ENCODE peak calls at places on chromosomes 11 and 22, in seven cellular contexts. S is MM.1S, D is SK-N-SH, K is HCT116, Q is hepatocyte, B is GM23338, R is GM23248. T is an unnamed sample.
A peak's percentile ranks its signal among the peaks of the same experiment; 100 is the strongest.

GRCh38 chr11:77322506-77322905 is 21.0 kb upstream of the GDPD4 start:
- DNase-seq in K (no peak), D (no peak), Q (no peak), S (no peak), B (no peak), R (peak; percentile 76), T (no peak)

GRCh38 chr11:26245046-26245445 is 86.9 kb upstream of the ANO3 start:
- DNase-seq in K (no peak), R (peak; percentile 78), B (no peak), Q (no peak), S (no peak), D (no peak), T (no peak)

GRCh38 chr22:20536590-20537324 is 29.3 kb downstream of the MED15 start:
- DNase-seq in R (no peak), Q (no peak), K (no peak), B (no peak), S (no peak), D (peak; percentile 85), T (no peak)

GRCh38 chr11:78109011-78109685 is 29.5 kb upstream of the NDUFC2 start:
- DNase-seq in D (no peak), Q (no peak), B (no peak), R (no peak), K (no peak), S (no peak), T (peak; percentile 12)

GRCh38 chr22:44549021-44549420 is 51.0 kb upstream of the RTL6 start:
- DNase-seq in B (no peak), Q (no peak), K (no peak), R (no peak), S (no peak), D (no peak), T (no peak)

GRCh38 chr11:11521306-11522002 is 100.4 kb downstream of the GALNT18 start:
- DNase-seq in K (no peak), D (no peak), R (no peak), Q (no peak), S (no peak), B (no peak), T (no peak)

GRCh38 chr11:121099885-121100284 is 1.2 kb upstream of the TECTA start:
- DNase-seq in Q (no peak), D (no peak), R (peak; percentile 50), K (no peak), B (no peak), S (no peak), T (no peak)

GRCh38 chr11:76668362-76669155 is 2.0 kb downstream of the LRRC32 start:
- DNase-seq in R (no peak), K (no peak), Q (no peak), S (no peak), B (no peak), D (no peak), T (no peak)

GRCh38 chr11:15764948-15765347 is 591.4 kb downstream of the SOX6 start:
- DNase-seq in B (peak; percentile 12), Q (no peak), S (no peak), R (no peak), K (no peak), D (no peak), T (no peak)

GRCh38 chr22:28923826-28924732 is 40.7 kb downstream of the ZNRF3 start:
- DNase-seq in Q (peak; percentile 48), K (peak; percentile 55), S (no peak), D (peak; percentile 80), B (peak; percentile 30), R (no peak), T (no peak)

GRCh38 chr11:21374381-21374780 is 705.0 kb downstream of the NELL1 start:
- DNase-seq in K (no peak), Q (no peak), S (no peak), R (no peak), B (no peak), D (no peak), T (no peak)

GRCh38 chr11:17250561-17251350 is 25.8 kb upstream of the NUCB2 start:
- DNase-seq in B (no peak), D (no peak), Q (no peak), R (peak; percentile 41), S (no peak), K (no peak), T (no peak)

GRCh38 chr22:29817724-29818123 is 20.4 kb downstream of the ASCC2 start:
- DNase-seq in S (no peak), D (no peak), Q (no peak), B (no peak), K (no peak), R (no peak), T (no peak)

GRCh38 chr11:61711493-61711892 is 31.3 kb downstream of the DAGLA start:
- DNase-seq in R (no peak), S (no peak), D (peak; percentile 56), B (no peak), Q (no peak), K (no peak), T (no peak)

GRCh38 chr11:48077251-48077650 is 96.9 kb downstream of the PTPRJ start:
- DNase-seq in S (no peak), B (no peak), Q (no peak), R (no peak), K (no peak), D (no peak), T (no peak)

GRCh38 chr11:48073031-48073861 is 92.9 kb downstream of the PTPRJ start:
- DNase-seq in R (no peak), Q (no peak), K (no peak), D (no peak), S (no peak), B (no peak), T (no peak)

GRCh38 chr11:48078661-48079060 is 98.3 kb downstream of the PTPRJ start:
- DNase-seq in Q (no peak), K (no peak), R (no peak), D (no peak), B (no peak), S (no peak), T (no peak)

GRCh38 chr11:48075637-48076036 is 95.3 kb downstream of the PTPRJ start:
- DNase-seq in R (no peak), K (no peak), D (no peak), B (no peak), S (no peak), Q (no peak), T (no peak)

GRCh38 chr11:48074425-48075181 is 94.2 kb downstream of the PTPRJ start:
- DNase-seq in K (no peak), B (no peak), D (no peak), Q (no peak), R (no peak), S (no peak), T (no peak)
- TF ChIP-seq EZH2phosphoT487 in K (no peak), B (no peak), D (no peak), Q (no peak), R (no peak), S (no peak), T (no peak)

GRCh38 chr11:109978895-109979294 is 114.3 kb upstream of the ZC3H12C start:
- DNase-seq in B (no peak), S (no peak), K (no peak), R (no peak), Q (no peak), D (no peak), T (no peak)
- H3K4me1 ChIP-seq in B (no peaks in the 10 kb centered on the region), S (peaks cover 14% of the 10 kb centered on the region), K (no peaks in the 10 kb centered on the region), R (no peaks in the 10 kb centered on the region), Q (peaks cover 9% of the 10 kb centered on the region), D (no peaks in the 10 kb centered on the region), T (peaks cover under 1% of the 10 kb centered on the region)

DNA sequence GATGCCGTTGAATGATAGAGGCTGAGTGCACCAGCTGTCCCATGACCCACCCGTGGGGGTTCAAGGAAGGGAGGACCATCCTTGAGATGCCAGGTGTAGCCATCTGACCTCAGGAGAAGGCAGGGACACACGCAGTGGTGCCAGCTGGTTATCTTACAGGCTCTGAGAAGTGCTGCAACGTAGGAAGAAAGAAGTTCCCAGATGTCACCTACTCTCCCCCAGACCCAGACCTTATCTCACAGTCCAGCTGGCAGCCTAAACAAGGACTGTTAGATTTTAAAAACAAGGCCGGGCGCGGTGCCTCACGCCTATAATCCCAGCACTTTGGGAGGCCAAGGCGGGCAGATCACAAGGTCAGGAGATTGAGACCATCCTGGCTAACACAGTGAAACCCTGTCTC is 1307.6 kb downstream of the TBC1D22A start:
- DNase-seq in R (no peak), K (no peak), B (no peak), D (no peak), Q (no peak), S (no peak), T (no peak)
- H3K27ac ChIP-seq in R (no peak overlapping the region), K (no peak overlapping the region), B (no peak overlapping the region), D (no peak overlapping the region), Q (no peak overlapping the region), S (no peak overlapping the region), T (no peak overlapping the region)

GRCh38 chr11:124762077-124762623 is at the start of gene ESAM:
- DNase-seq in Q (peak; percentile 62), D (peak; percentile 85), B (peak; percentile 66), K (no peak), S (peak; percentile 81), R (peak; percentile 23), T (peak; percentile 72)
- TF ChIP-seq EZH2phosphoT487 in Q (peak; percentile 72), D (no peak), B (peak; percentile 1), K (no peak), S (no peak), R (no peak), T (peak; percentile 40)

GRCh38 chr11:86916330-86916729 is 38.9 kb downstream of the FZD4 start:
- DNase-seq in Q (no peak), D (no peak), R (peak; percentile 88), K (peak; percentile 10), B (no peak), S (no peak), T (no peak)

GRCh38 chr11:86917577-86917976 is 37.6 kb downstream of the FZD4 start:
- DNase-seq in S (no peak), R (no peak), K (no peak), Q (no peak), B (no peak), D (no peak), T (no peak)

GRCh38 chr11:86918943-86919342 is 36.3 kb downstream of the FZD4 start:
- DNase-seq in R (no peak), B (no peak), K (no peak), S (no peak), Q (no peak), D (no peak), T (no peak)

GRCh38 chr11:86912238-86912637 is 43.0 kb downstream of the FZD4 start:
- DNase-seq in R (no peak), B (no peak), K (no peak), Q (no peak), S (no peak), D (no peak), T (no peak)

DNA sequence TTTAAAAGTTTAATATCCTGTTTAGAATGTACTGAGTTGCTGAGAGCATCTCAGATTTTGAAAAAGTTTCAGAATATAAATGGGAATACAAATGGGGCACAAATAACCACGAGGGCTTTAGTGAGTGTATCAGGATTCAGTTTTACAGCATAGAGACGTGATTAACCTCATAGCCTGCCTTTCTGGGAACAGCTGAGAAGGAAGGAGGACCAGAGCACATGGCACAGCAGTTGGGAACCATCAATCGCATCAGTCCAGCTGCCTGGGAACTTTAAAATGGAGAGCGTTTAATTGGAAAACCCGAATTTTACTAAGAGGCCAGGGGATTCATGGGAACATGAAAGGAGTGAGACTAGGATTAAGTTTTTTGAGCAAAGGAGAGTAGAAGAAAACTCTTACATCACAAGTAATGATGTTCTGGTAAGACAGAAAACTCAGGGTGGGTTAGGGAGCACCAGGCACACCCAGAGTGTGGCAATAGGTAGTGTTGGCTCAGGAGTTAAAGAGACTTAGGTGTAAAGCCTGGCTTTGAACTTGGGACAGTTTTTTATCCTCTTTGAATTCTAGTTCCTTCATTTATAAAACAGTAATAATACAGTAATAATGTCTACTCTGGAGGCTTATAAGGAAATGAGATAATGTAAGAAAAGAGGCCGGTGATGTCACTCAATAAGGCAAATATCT is 40.2 kb downstream of the FZD4 start:
- DNase-seq in D (no peak), Q (no peak), K (no peak), S (no peak), R (no peak), B (no peak), T (no peak)
- H3K4me1 ChIP-seq in D (no peaks in the 10 kb centered on the region), Q (peaks cover 5% of the 10 kb centered on the region), K (peaks cover 12% of the 10 kb centered on the region), S (peaks cover 10% of the 10 kb centered on the region), R (peaks cover 52% of the 10 kb centered on the region), B (peaks cover 7% of the 10 kb centered on the region), T (peaks cover 12% of the 10 kb centered on the region)

T was measured in neural progenitor cell.